ENCODE peak calls at places on chromosomes 5 and 9, in seven cellular contexts. B, U, C, J, S, K and M are unnamed samples.

GRCh38 chr5:52989781-52990530 is 804 bp downstream of the ITGA2 start:
- DNase-seq in B (peak; percentile 82), U (peak; percentile 58), C (no peak), J (no peak), S (peak; percentile 2), K (no peak), M (peak; percentile 63)

GRCh38 chr5:111927191-111927590 is 170.2 kb upstream of the NREP start:
- DNase-seq in B (no peak), U (no peak), C (no peak), J (no peak), S (no peak), K (no peak), M (no peak)

GRCh38 chr5:104179057-104179456 is 616.5 kb upstream of the NUDT12 start:
- DNase-seq in B (no peak), U (peak; percentile 69), C (peak; percentile 40), J (no peak), S (no peak), K (no peak), M (peak; percentile 64)

GRCh38 chr5:67400752-67401151 is 204.2 kb upstream of the CD180 start:
- DNase-seq in B (no peak), U (no peak), C (no peak), J (no peak), S (no peak), K (no peak), M (no peak)

GRCh38 chr5:107340631-107341030 is 330.1 kb downstream of the EFNA5 start:
- DNase-seq in B (no peak), U (no peak), C (no peak), J (no peak), S (no peak), K (no peak), M (no peak)

GRCh38 chr5:141369994-141370848 is at the start of gene PCDHGB3:
- DNase-seq in B (no peak), U (peak; percentile 32), C (no peak), J (no peak), S (no peak), K (no peak), M (no peak)

GRCh38 chr9:110440161-110440560 is 102.5 kb upstream of the TXNDC8 start:
- DNase-seq in B (no peak), U (no peak), C (no peak), J (no peak), S (no peak), K (no peak), M (no peak)

GRCh38 chr5:89471556-89471955 is 588.6 kb upstream of the MEF2C start:
- DNase-seq in B (no peak), U (no peak), C (no peak), J (no peak), S (no peak), K (no peak), M (no peak)

GRCh38 chr5:154817815-154818214 is 32.6 kb downstream of the FAXDC2 start:
- DNase-seq in B (peak; percentile 11), U (no peak), C (no peak), J (no peak), S (no peak), K (no peak), M (no peak)

GRCh38 chr5:31530541-31531265 is 1.2 kb downstream of the DROSHA start:
- DNase-seq in B (no peak), U (no peak), C (no peak), J (no peak), S (no peak), K (no peak), M (no peak)

GRCh38 chr9:123998970-123999621 is 12.5 kb upstream of the LHX2 start:
- DNase-seq in B (peak; percentile 65), U (peak; percentile 54), C (no peak), J (peak; percentile 18), S (peak; percentile 10), K (no peak), M (no peak)

GRCh38 chr9:113988385-113988784 is 89.7 kb downstream of the AMBP start:
- DNase-seq in B (no peak), U (no peak), C (no peak), J (no peak), S (no peak), K (no peak), M (no peak)

GRCh38 chr5:155508673-155509072 is 495.1 kb downstream of the KIF4B start:
- DNase-seq in B (no peak), U (no peak), C (no peak), J (no peak), S (no peak), K (no peak), M (no peak)

GRCh38 chr9:2281031-2281802 is 266.1 kb downstream of the SMARCA2 start:
- DNase-seq in B (no peak), U (peak; percentile 92), C (peak; percentile 41), J (no peak), S (no peak), K (no peak), M (peak; percentile 75)

GRCh38 chr9:32584784-32585183 is 11.8 kb upstream of the NDUFB6 start:
- DNase-seq in B (no peak), U (no peak), C (no peak), J (no peak), S (no peak), K (no peak), M (no peak)

GRCh38 chr5:66646570-66646969 is 50.4 kb downstream of the MAST4 start:
- DNase-seq in B (no peak), U (no peak), C (no peak), J (no peak), S (no peak), K (no peak), M (no peak)

GRCh38 chr5:154345255-154345952 is 100.4 kb upstream of the SAP30L start:
- DNase-seq in B (no peak), U (no peak), C (no peak), J (no peak), S (no peak), K (no peak), M (no peak)

GRCh38 chr5:81800797-81801196 is 49.9 kb upstream of the SSBP2 start:
- DNase-seq in B (no peak), U (no peak), C (no peak), J (no peak), S (no peak), K (no peak), M (no peak)

GRCh38 chr5:81760521-81760920 is 9.6 kb upstream of the SSBP2 start:
- DNase-seq in B (no peak), U (no peak), C (no peak), J (no peak), S (no peak), K (no peak), M (no peak)

GRCh38 chr9:122218070-122218884 is 10.5 kb downstream of the LHX6 start:
- DNase-seq in B (no peak), U (no peak), C (no peak), J (no peak), S (no peak), K (no peak), M (no peak)

GRCh38 chr5:142235050-142235797 is 89.6 kb downstream of the SPRY4 start:
- DNase-seq in B (no peak), U (peak; percentile 85), C (no peak), J (no peak), S (no peak), K (no peak), M (peak; percentile 89)

GRCh38 chr5:140806834-140807775 is at the start of gene PCDHA4:
- DNase-seq in B (peak; percentile 73), U (peak; percentile 84), C (no peak), J (no peak), S (no peak), K (no peak), M (peak; percentile 61)

GRCh38 chr5:130502702-130503101 is 598.4 kb downstream of the CHSY3 start:
- DNase-seq in B (no peak), U (no peak), C (no peak), J (no peak), S (no peak), K (no peak), M (no peak)

GRCh38 chr5:123371575-123372179 is 51.5 kb downstream of the CEP120 start:
- DNase-seq in B (no peak), U (peak; percentile 53), C (peak; percentile 3), J (peak; percentile 44), S (no peak), K (peak; percentile 1), M (peak; percentile 77)

GRCh38 chr5:124419531-124419930 is 326.9 kb downstream of the ZNF608 start:
- DNase-seq in B (no peak), U (no peak), C (no peak), J (no peak), S (no peak), K (no peak), M (no peak)